ENCODE peak calls at places on chromosomes 16 and 17, in five cellular contexts. X is MM.1S, F is naive B cell, N is AG04449, S is hippocampal formation. T is an unnamed sample.

GRCh38 chr17:22411185-22411784 is 719.0 kb downstream of the KCNJ18 start:
- DNase-seq in X (no peak), S (no peak), N (no peak), F (no peak), T (no peak)

GRCh38 chr17:31190351-31190750 is 95.6 kb downstream of the NF1 start:
- DNase-seq in S (no peak), F (no peak), N (no peak), X (no peak), T (no peak)

GRCh38 chr16:11636172-11636721 is 32.0 kb upstream of the SNN start:
- DNase-seq in S (no peak), X (no peak), F (no peak), N (no peak), T (no peak)

GRCh38 chr17:79927136-79927661 is 88.0 kb upstream of the CBX4 start:
- DNase-seq in S (no peak), F (no peak), N (no peak), X (no peak), T (no peak)

GRCh38 chr16:84740596-84741071 is 40.8 kb downstream of the USP10 start:
- DNase-seq in N (no peak), S (peak; percentile 29), F (no peak), X (no peak), T (no peak)

GRCh38 chr16:88681709-88682451 is 4.4 kb downstream of the SNAI3 start:
- DNase-seq in F (peak; percentile 87), S (peak; percentile 45), N (no peak), X (peak; percentile 76), T (peak; percentile 24)

GRCh38 chr16:31183432-31184428 is 3.8 kb downstream of the FUS start:
- DNase-seq in N (no peak), F (no peak), S (no peak), X (no peak), T (no peak)

GRCh38 chr17:17723354-17724261 is 42.4 kb downstream of the RAI1 start:
- DNase-seq in N (no peak), F (no peak), S (peak; percentile 35), X (no peak), T (no peak)

GRCh38 chr17:30956764-30957374 is 14.0 kb upstream of the RNF135 start:
- DNase-seq in S (no peak), X (no peak), F (no peak), N (no peak), T (peak; percentile 4)

GRCh38 chr16:48517493-48517892 is 92.5 kb downstream of the N4BP1 start:
- DNase-seq in X (no peak), N (no peak), F (no peak), S (no peak), T (no peak)

T was measured in MG63.